ENCODE peak calls at places on chromosome 18, in six cellular contexts. One of them, this sample, is unnamed.

GRCh38 chr18:61854578-61854977 is 38.2 kb downstream of the RNF152 start:
- DNase-seq in progenitor cell of endocrine pancreas: no peak
- DNase-seq in fibroblast of mammary gland: no peak
- DNase-seq in osteoblast: peak
- DNase-seq in left lung: no peak
- DNase-seq in GM13977: no peak
- DNase-seq in this sample: no peak

GRCh38 chr18:8139127-8139591 is 470.1 kb upstream of the RAB12 start:
- DNase-seq in progenitor cell of endocrine pancreas: no peak
- DNase-seq in fibroblast of mammary gland: peak
- DNase-seq in osteoblast: no peak
- DNase-seq in left lung: peak
- DNase-seq in GM13977: no peak
- DNase-seq in this sample: no peak

GRCh38 chr18:75123113-75123512 is 85.8 kb downstream of the PTGR3 start:
- DNase-seq in progenitor cell of endocrine pancreas: no peak
- DNase-seq in fibroblast of mammary gland: no peak
- DNase-seq in osteoblast: no peak
- DNase-seq in left lung: no peak
- DNase-seq in GM13977: no peak
- DNase-seq in this sample: no peak

GRCh38 chr18:61991836-61992235 is 99.0 kb upstream of the RNF152 start:
- DNase-seq in progenitor cell of endocrine pancreas: no peak
- DNase-seq in fibroblast of mammary gland: no peak
- DNase-seq in osteoblast: no peak
- DNase-seq in left lung: no peak
- DNase-seq in GM13977: no peak
- DNase-seq in this sample: no peak

GRCh38 chr18:47141289-47141688 is 9.0 kb downstream of the HDHD2 start:
- DNase-seq in progenitor cell of endocrine pancreas: no peak
- DNase-seq in fibroblast of mammary gland: no peak
- DNase-seq in osteoblast: no peak
- DNase-seq in left lung: no peak
- DNase-seq in GM13977: no peak
- DNase-seq in this sample: no peak

GRCh38 chr18:33751613-33752221 is 173.7 kb downstream of the ASXL3 start:
- DNase-seq in progenitor cell of endocrine pancreas: no peak
- DNase-seq in fibroblast of mammary gland: peak
- DNase-seq in osteoblast: no peak
- DNase-seq in left lung: no peak
- DNase-seq in GM13977: no peak
- DNase-seq in this sample: peak

GRCh38 chr18:61893304-61893970 is 630 bp upstream of the RNF152 start:
- DNase-seq in progenitor cell of endocrine pancreas: peak
- DNase-seq in fibroblast of mammary gland: peak
- DNase-seq in osteoblast: peak
- DNase-seq in left lung: peak
- DNase-seq in GM13977: peak
- DNase-seq in this sample: peak

GRCh38 chr18:33578371-33579146 is 540 bp downstream of the ASXL3 start:
- DNase-seq in progenitor cell of endocrine pancreas: peak
- DNase-seq in fibroblast of mammary gland: no peak
- DNase-seq in osteoblast: peak
- DNase-seq in left lung: peak
- DNase-seq in GM13977: peak
- DNase-seq in this sample: peak

DNA sequence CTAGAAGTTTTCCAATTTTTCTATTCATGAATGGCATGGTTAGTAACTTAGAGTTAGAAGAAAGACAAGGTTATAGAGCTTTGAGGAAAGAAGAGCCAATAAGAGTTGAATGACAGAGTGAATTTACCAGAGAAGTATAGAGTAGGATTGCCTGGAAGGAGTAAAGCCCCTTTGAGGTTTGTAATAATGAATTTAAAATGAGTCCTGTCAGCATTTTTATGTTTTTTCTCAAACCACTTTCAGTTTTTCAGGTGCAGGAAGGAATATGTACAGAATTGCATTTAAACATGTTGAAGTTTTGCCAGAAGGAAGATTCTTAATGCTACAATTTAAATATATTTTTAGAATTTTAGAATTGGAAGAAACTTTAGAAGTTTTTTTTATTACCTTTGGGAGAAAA is 408.3 kb downstream of the DSC3 start:
- DNase-seq in progenitor cell of endocrine pancreas: no peak
- DNase-seq in fibroblast of mammary gland: no peak
- DNase-seq in osteoblast: peak
- DNase-seq in left lung: no peak
- DNase-seq in GM13977: no peak
- DNase-seq in this sample: no peak
- TF ChIP-seq CTCF in progenitor cell of endocrine pancreas: no peak
- TF ChIP-seq CTCF in fibroblast of mammary gland: no peak
- TF ChIP-seq CTCF in osteoblast: no peak
- TF ChIP-seq CTCF in left lung: no peak
- TF ChIP-seq CTCF in GM13977: no peak
- TF ChIP-seq CTCF in this sample: no peak

DNA sequence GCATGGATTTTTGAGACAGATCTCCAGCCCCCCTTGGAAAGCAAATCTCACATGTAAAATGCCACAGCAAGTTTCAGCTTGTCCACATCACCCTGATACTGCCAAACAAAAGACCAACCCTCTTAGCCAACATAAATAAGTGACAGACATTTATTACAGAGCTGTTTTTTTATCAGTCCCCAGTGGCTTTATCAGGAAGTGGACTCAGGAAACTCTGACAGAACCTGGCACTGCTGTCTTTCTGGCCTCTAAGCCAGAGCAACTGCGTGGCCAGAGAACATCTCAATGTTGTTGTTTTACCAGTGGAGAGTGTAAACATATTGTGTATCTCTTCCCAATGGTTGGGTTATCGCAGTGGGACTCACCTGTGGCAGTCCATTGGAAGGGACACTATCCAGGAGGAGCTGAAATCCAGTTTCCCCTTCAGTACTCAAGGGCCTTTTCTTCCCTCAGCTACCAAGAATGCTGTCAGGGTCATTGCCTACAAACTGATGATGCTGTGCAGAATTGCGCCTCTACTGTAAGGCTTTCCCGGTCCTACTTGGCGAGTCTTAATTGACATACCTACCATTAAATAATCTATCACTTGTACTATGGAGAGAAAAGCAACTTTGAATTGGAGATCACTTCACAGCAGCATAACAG is 22.0 kb downstream of the SLC14A1 start:
- DNase-seq in progenitor cell of endocrine pancreas: no peak
- DNase-seq in fibroblast of mammary gland: no peak
- DNase-seq in osteoblast: peak
- DNase-seq in left lung: no peak
- DNase-seq in GM13977: no peak
- DNase-seq in this sample: no peak
- TF ChIP-seq CTCF in progenitor cell of endocrine pancreas: no peak
- TF ChIP-seq CTCF in fibroblast of mammary gland: no peak
- TF ChIP-seq CTCF in osteoblast: no peak
- TF ChIP-seq CTCF in left lung: no peak
- TF ChIP-seq CTCF in GM13977: no peak
- TF ChIP-seq CTCF in this sample: no peak

GRCh38 chr18:48777737-48778111 is 173.0 kb downstream of the SMAD7 start:
- DNase-seq in progenitor cell of endocrine pancreas: no peak
- DNase-seq in fibroblast of mammary gland: peak
- DNase-seq in osteoblast: no peak
- DNase-seq in left lung: no peak
- DNase-seq in GM13977: no peak
- DNase-seq in this sample: no peak
- TF ChIP-seq CTCF in progenitor cell of endocrine pancreas: no peak
- TF ChIP-seq CTCF in fibroblast of mammary gland: peak
- TF ChIP-seq CTCF in osteoblast: peak
- TF ChIP-seq CTCF in left lung: no peak
- TF ChIP-seq CTCF in GM13977: no peak
- TF ChIP-seq CTCF in this sample: no peak

GRCh38 chr18:40159141-40160017 is 1795.7 kb upstream of the PIK3C3 start:
- DNase-seq in progenitor cell of endocrine pancreas: no peak
- DNase-seq in fibroblast of mammary gland: peak
- DNase-seq in osteoblast: no peak
- DNase-seq in left lung: no peak
- DNase-seq in GM13977: no peak
- DNase-seq in this sample: no peak
- TF ChIP-seq CTCF in progenitor cell of endocrine pancreas: peak
- TF ChIP-seq CTCF in fibroblast of mammary gland: peak
- TF ChIP-seq CTCF in osteoblast: no peak
- TF ChIP-seq CTCF in left lung: no peak
- TF ChIP-seq CTCF in GM13977: peak
- TF ChIP-seq CTCF in this sample: no peak

GRCh38 chr18:22560797-22561196 is 143.1 kb upstream of the CTAGE1 start:
- DNase-seq in progenitor cell of endocrine pancreas: no peak
- DNase-seq in fibroblast of mammary gland: no peak
- DNase-seq in osteoblast: no peak
- DNase-seq in left lung: no peak
- DNase-seq in GM13977: no peak
- DNase-seq in this sample: no peak

GRCh38 chr18:22557160-22557941 is 139.6 kb upstream of the CTAGE1 start:
- DNase-seq in progenitor cell of endocrine pancreas: no peak
- DNase-seq in fibroblast of mammary gland: no peak
- DNase-seq in osteoblast: peak
- DNase-seq in left lung: no peak
- DNase-seq in GM13977: no peak
- DNase-seq in this sample: no peak

GRCh38 chr18:22560283-22560627 is 142.5 kb upstream of the CTAGE1 start:
- DNase-seq in progenitor cell of endocrine pancreas: no peak
- DNase-seq in fibroblast of mammary gland: no peak
- DNase-seq in osteoblast: no peak
- DNase-seq in left lung: no peak
- DNase-seq in GM13977: no peak
- DNase-seq in this sample: no peak

GRCh38 chr18:22558945-22559385 is 141.2 kb upstream of the CTAGE1 start:
- DNase-seq in progenitor cell of endocrine pancreas: peak
- DNase-seq in fibroblast of mammary gland: peak
- DNase-seq in osteoblast: peak
- DNase-seq in left lung: peak
- DNase-seq in GM13977: no peak
- DNase-seq in this sample: no peak

DNA sequence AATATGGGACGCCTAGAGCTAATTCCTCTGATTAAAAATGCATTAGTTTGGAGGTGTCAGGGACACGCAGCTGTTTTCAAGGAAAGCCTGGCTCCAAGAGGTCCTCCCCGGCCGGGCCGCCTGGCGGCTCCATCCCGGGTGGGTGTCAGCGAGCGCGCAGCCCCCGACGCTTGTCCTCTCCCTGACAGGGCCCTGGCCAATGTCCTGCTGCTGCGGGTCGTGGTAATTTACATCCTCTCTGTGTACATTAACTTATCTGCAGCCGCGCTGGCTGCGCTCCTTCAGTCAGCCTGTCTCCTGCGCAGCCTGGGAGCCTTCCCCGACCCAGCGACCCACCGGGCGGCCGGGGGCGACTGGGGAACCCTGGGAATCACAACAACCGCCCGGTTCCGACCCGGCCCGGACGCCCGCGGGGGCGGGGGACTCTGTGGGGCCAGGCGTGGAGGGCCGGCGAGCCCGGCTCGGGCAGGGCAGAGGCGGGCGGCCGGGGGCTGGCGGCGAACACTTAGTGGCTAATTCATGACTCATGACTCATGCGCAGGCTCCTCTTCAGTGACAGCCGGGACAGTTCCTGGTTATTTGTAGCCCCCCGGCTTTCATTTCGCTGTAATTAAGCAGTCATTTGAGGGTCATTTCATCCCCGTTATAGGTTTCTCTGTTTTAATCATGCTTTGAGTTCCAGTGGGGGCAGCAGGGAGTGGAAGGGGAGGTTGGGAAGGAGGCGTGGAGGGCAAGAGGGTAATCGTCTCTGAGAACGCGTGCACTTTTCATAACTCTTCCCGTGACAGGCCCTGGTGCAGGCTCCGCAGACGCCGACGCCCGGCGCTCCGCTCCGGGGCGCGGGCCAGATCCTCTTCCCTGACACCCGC is 141.9 kb upstream of the CTAGE1 start:
- DNase-seq in progenitor cell of endocrine pancreas: peak
- DNase-seq in fibroblast of mammary gland: peak
- DNase-seq in osteoblast: peak
- DNase-seq in left lung: peak
- DNase-seq in GM13977: peak
- DNase-seq in this sample: peak
- TF ChIP-seq CTCF in progenitor cell of endocrine pancreas: peak
- TF ChIP-seq CTCF in fibroblast of mammary gland: peak
- TF ChIP-seq CTCF in osteoblast: peak
- TF ChIP-seq CTCF in left lung: peak
- TF ChIP-seq CTCF in GM13977: no peak
- TF ChIP-seq CTCF in this sample: no peak

DNA sequence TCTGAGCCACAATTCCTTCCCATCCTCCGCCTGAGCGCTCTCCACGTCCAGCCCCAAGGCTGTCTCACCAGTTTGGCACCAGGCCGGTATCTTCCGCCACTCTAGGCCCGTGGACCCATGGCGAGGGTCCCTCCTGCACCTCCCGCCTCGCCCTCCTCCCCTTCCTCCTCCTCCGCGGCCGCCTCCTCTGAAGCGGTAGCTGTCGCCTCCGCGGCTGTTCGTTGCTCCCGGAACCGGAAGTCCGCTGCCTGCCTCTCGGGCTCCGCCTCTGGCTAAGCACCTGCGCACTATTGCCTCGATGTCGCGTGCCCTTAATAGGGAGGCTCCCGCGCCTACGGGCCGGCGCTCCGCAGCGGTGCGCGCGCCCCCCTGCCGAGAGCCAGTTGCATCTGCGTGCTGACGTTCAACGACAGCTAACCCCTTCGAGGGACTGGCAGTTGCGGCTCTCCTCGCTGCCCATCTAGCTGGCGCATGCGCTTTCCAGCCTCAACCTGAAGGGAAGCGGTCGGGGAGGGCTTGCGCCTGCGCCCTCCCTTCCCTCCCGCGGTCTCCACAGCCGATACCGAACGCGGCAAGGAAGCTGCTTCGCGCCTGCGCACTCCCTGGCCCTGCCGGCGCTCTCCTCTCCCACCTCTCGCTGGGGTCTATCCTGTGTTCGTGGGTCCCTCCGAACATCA is at the start of gene MBD1:
- DNase-seq in progenitor cell of endocrine pancreas: peak
- DNase-seq in fibroblast of mammary gland: peak
- DNase-seq in osteoblast: peak
- DNase-seq in left lung: peak
- DNase-seq in GM13977: peak
- DNase-seq in this sample: peak
- TF ChIP-seq CTCF in progenitor cell of endocrine pancreas: peak
- TF ChIP-seq CTCF in fibroblast of mammary gland: no peak
- TF ChIP-seq CTCF in osteoblast: no peak
- TF ChIP-seq CTCF in left lung: peak
- TF ChIP-seq CTCF in GM13977: peak
- TF ChIP-seq CTCF in this sample: no peak

This sample was measured in GM20000.